ENCODE peak calls at places on chromosomes 13 and 19, in nine cellular contexts. One of them, this sample, is unnamed.

GRCh38 chr19:19403373-19403901 is 2.0 kb upstream of the GATAD2A start:
- DNase-seq in HS-5: no peak
- DNase-seq in neuronal stem cell: no peak
- DNase-seq in activated CD4-positive, alpha-beta T cell treated with anti-CD3 and anti-CD28 coated beads, Interleukin-2, amount 50 U/mL, for 48 hours: no peak
- DNase-seq in stimulated activated CD8-positive, alpha-beta memory T cell treated with anti-CD3 and anti-CD28 coated beads, Interleukin-4, amount 100 ng/mL, for 24 hours: no peak
- DNase-seq in uterus: no peak
- DNase-seq in EL: peak
- DNase-seq in GM12892: no peak
- DNase-seq in breast epithelium: no peak
- DNase-seq in this sample: peak

GRCh38 chr13:84413016-84413415 is 530.7 kb upstream of the SLITRK1 start:
- DNase-seq in HS-5: no peak
- DNase-seq in neuronal stem cell: no peak
- DNase-seq in activated CD4-positive, alpha-beta T cell treated with anti-CD3 and anti-CD28 coated beads, Interleukin-2, amount 50 U/mL, for 48 hours: no peak
- DNase-seq in stimulated activated CD8-positive, alpha-beta memory T cell treated with anti-CD3 and anti-CD28 coated beads, Interleukin-4, amount 100 ng/mL, for 24 hours: no peak
- DNase-seq in uterus: no peak
- DNase-seq in EL: peak
- DNase-seq in GM12892: no peak
- DNase-seq in breast epithelium: no peak
- DNase-seq in this sample: no peak

GRCh38 chr19:14614099-14614412 is 31.2 kb downstream of the CLEC17A start:
- DNase-seq in HS-5: no peak
- DNase-seq in neuronal stem cell: no peak
- DNase-seq in activated CD4-positive, alpha-beta T cell treated with anti-CD3 and anti-CD28 coated beads, Interleukin-2, amount 50 U/mL, for 48 hours: no peak
- DNase-seq in stimulated activated CD8-positive, alpha-beta memory T cell treated with anti-CD3 and anti-CD28 coated beads, Interleukin-4, amount 100 ng/mL, for 24 hours: no peak
- DNase-seq in uterus: no peak
- DNase-seq in EL: no peak
- DNase-seq in GM12892: no peak
- DNase-seq in breast epithelium: no peak
- DNase-seq in this sample: no peak

GRCh38 chr19:30557212-30557611 is 185.0 kb downstream of the ZNF536 start:
- DNase-seq in HS-5: no peak
- DNase-seq in neuronal stem cell: no peak
- DNase-seq in activated CD4-positive, alpha-beta T cell treated with anti-CD3 and anti-CD28 coated beads, Interleukin-2, amount 50 U/mL, for 48 hours: no peak
- DNase-seq in stimulated activated CD8-positive, alpha-beta memory T cell treated with anti-CD3 and anti-CD28 coated beads, Interleukin-4, amount 100 ng/mL, for 24 hours: no peak
- DNase-seq in uterus: no peak
- DNase-seq in EL: no peak
- DNase-seq in GM12892: no peak
- DNase-seq in breast epithelium: no peak
- DNase-seq in this sample: no peak

GRCh38 chr19:53977991-53978731 is 13.3 kb upstream of the CACNG6 start:
- DNase-seq in HS-5: peak
- DNase-seq in neuronal stem cell: peak
- DNase-seq in activated CD4-positive, alpha-beta T cell treated with anti-CD3 and anti-CD28 coated beads, Interleukin-2, amount 50 U/mL, for 48 hours: no peak
- DNase-seq in stimulated activated CD8-positive, alpha-beta memory T cell treated with anti-CD3 and anti-CD28 coated beads, Interleukin-4, amount 100 ng/mL, for 24 hours: no peak
- DNase-seq in uterus: peak
- DNase-seq in EL: peak
- DNase-seq in GM12892: no peak
- DNase-seq in breast epithelium: no peak
- DNase-seq in this sample: no peak

GRCh38 chr13:108200781-108201398 is 14.4 kb downstream of the LIG4 start:
- DNase-seq in HS-5: no peak
- DNase-seq in neuronal stem cell: no peak
- DNase-seq in activated CD4-positive, alpha-beta T cell treated with anti-CD3 and anti-CD28 coated beads, Interleukin-2, amount 50 U/mL, for 48 hours: no peak
- DNase-seq in stimulated activated CD8-positive, alpha-beta memory T cell treated with anti-CD3 and anti-CD28 coated beads, Interleukin-4, amount 100 ng/mL, for 24 hours: no peak
- DNase-seq in uterus: no peak
- DNase-seq in EL: peak
- DNase-seq in GM12892: no peak
- DNase-seq in breast epithelium: no peak
- DNase-seq in this sample: no peak

GRCh38 chr13:31749929-31750328 is 10.6 kb downstream of the RXFP2 start:
- DNase-seq in HS-5: no peak
- DNase-seq in neuronal stem cell: no peak
- DNase-seq in activated CD4-positive, alpha-beta T cell treated with anti-CD3 and anti-CD28 coated beads, Interleukin-2, amount 50 U/mL, for 48 hours: no peak
- DNase-seq in stimulated activated CD8-positive, alpha-beta memory T cell treated with anti-CD3 and anti-CD28 coated beads, Interleukin-4, amount 100 ng/mL, for 24 hours: no peak
- DNase-seq in uterus: no peak
- DNase-seq in EL: peak
- DNase-seq in GM12892: no peak
- DNase-seq in breast epithelium: no peak
- DNase-seq in this sample: no peak

GRCh38 chr13:107119989-107120881 is 552.3 kb upstream of the ARGLU1 start:
- DNase-seq in HS-5: no peak
- DNase-seq in neuronal stem cell: no peak
- DNase-seq in activated CD4-positive, alpha-beta T cell treated with anti-CD3 and anti-CD28 coated beads, Interleukin-2, amount 50 U/mL, for 48 hours: no peak
- DNase-seq in stimulated activated CD8-positive, alpha-beta memory T cell treated with anti-CD3 and anti-CD28 coated beads, Interleukin-4, amount 100 ng/mL, for 24 hours: no peak
- DNase-seq in uterus: no peak
- DNase-seq in EL: no peak
- DNase-seq in GM12892: no peak
- DNase-seq in breast epithelium: no peak
- DNase-seq in this sample: no peak

GRCh38 chr19:17370026-17370587 is 7.0 kb downstream of the PLVAP start:
- DNase-seq in HS-5: no peak
- DNase-seq in neuronal stem cell: no peak
- DNase-seq in activated CD4-positive, alpha-beta T cell treated with anti-CD3 and anti-CD28 coated beads, Interleukin-2, amount 50 U/mL, for 48 hours: no peak
- DNase-seq in stimulated activated CD8-positive, alpha-beta memory T cell treated with anti-CD3 and anti-CD28 coated beads, Interleukin-4, amount 100 ng/mL, for 24 hours: no peak
- DNase-seq in uterus: no peak
- DNase-seq in EL: no peak
- DNase-seq in GM12892: no peak
- DNase-seq in breast epithelium: no peak
- DNase-seq in this sample: no peak

GRCh38 chr13:97334690-97335089 is 99.3 kb upstream of the RAP2A start:
- DNase-seq in HS-5: no peak
- DNase-seq in neuronal stem cell: no peak
- DNase-seq in activated CD4-positive, alpha-beta T cell treated with anti-CD3 and anti-CD28 coated beads, Interleukin-2, amount 50 U/mL, for 48 hours: no peak
- DNase-seq in stimulated activated CD8-positive, alpha-beta memory T cell treated with anti-CD3 and anti-CD28 coated beads, Interleukin-4, amount 100 ng/mL, for 24 hours: no peak
- DNase-seq in uterus: no peak
- DNase-seq in EL: no peak
- DNase-seq in GM12892: no peak
- DNase-seq in breast epithelium: no peak
- DNase-seq in this sample: no peak

GRCh38 chr19:18349524-18350128 is 9.2 kb downstream of the PGPEP1 start:
- DNase-seq in HS-5: no peak
- DNase-seq in neuronal stem cell: no peak
- DNase-seq in activated CD4-positive, alpha-beta T cell treated with anti-CD3 and anti-CD28 coated beads, Interleukin-2, amount 50 U/mL, for 48 hours: peak
- DNase-seq in stimulated activated CD8-positive, alpha-beta memory T cell treated with anti-CD3 and anti-CD28 coated beads, Interleukin-4, amount 100 ng/mL, for 24 hours: peak
- DNase-seq in uterus: peak
- DNase-seq in EL: peak
- DNase-seq in GM12892: no peak
- DNase-seq in breast epithelium: no peak
- DNase-seq in this sample: peak

GRCh38 chr13:21435710-21436151 is 23.4 kb downstream of the ZDHHC20 start:
- DNase-seq in HS-5: no peak
- DNase-seq in neuronal stem cell: no peak
- DNase-seq in activated CD4-positive, alpha-beta T cell treated with anti-CD3 and anti-CD28 coated beads, Interleukin-2, amount 50 U/mL, for 48 hours: peak
- DNase-seq in stimulated activated CD8-positive, alpha-beta memory T cell treated with anti-CD3 and anti-CD28 coated beads, Interleukin-4, amount 100 ng/mL, for 24 hours: peak
- DNase-seq in uterus: peak
- DNase-seq in EL: peak
- DNase-seq in GM12892: peak
- DNase-seq in breast epithelium: no peak
- DNase-seq in this sample: peak

GRCh38 chr19:45601524-45602522 is at the start of gene GPR4:
- DNase-seq in HS-5: no peak
- DNase-seq in neuronal stem cell: no peak
- DNase-seq in activated CD4-positive, alpha-beta T cell treated with anti-CD3 and anti-CD28 coated beads, Interleukin-2, amount 50 U/mL, for 48 hours: no peak
- DNase-seq in stimulated activated CD8-positive, alpha-beta memory T cell treated with anti-CD3 and anti-CD28 coated beads, Interleukin-4, amount 100 ng/mL, for 24 hours: no peak
- DNase-seq in uterus: no peak
- DNase-seq in EL: peak
- DNase-seq in GM12892: no peak
- DNase-seq in breast epithelium: no peak
- DNase-seq in this sample: peak

GRCh38 chr19:45947926-45948325 is 25.7 kb downstream of the NOVA2 start:
- DNase-seq in HS-5: peak
- DNase-seq in neuronal stem cell: no peak
- DNase-seq in activated CD4-positive, alpha-beta T cell treated with anti-CD3 and anti-CD28 coated beads, Interleukin-2, amount 50 U/mL, for 48 hours: no peak
- DNase-seq in stimulated activated CD8-positive, alpha-beta memory T cell treated with anti-CD3 and anti-CD28 coated beads, Interleukin-4, amount 100 ng/mL, for 24 hours: no peak
- DNase-seq in uterus: no peak
- DNase-seq in EL: peak
- DNase-seq in GM12892: no peak
- DNase-seq in breast epithelium: no peak
- DNase-seq in this sample: no peak

GRCh38 chr13:74662895-74663294 is 528.7 kb upstream of the KLF12 start:
- DNase-seq in HS-5: no peak
- DNase-seq in neuronal stem cell: no peak
- DNase-seq in activated CD4-positive, alpha-beta T cell treated with anti-CD3 and anti-CD28 coated beads, Interleukin-2, amount 50 U/mL, for 48 hours: no peak
- DNase-seq in stimulated activated CD8-positive, alpha-beta memory T cell treated with anti-CD3 and anti-CD28 coated beads, Interleukin-4, amount 100 ng/mL, for 24 hours: no peak
- DNase-seq in uterus: no peak
- DNase-seq in EL: no peak
- DNase-seq in GM12892: no peak
- DNase-seq in breast epithelium: no peak
- DNase-seq in this sample: no peak

GRCh38 chr19:55251296-55252081 is 7.3 kb downstream of the PPP6R1 start:
- DNase-seq in HS-5: no peak
- DNase-seq in neuronal stem cell: no peak
- DNase-seq in activated CD4-positive, alpha-beta T cell treated with anti-CD3 and anti-CD28 coated beads, Interleukin-2, amount 50 U/mL, for 48 hours: peak
- DNase-seq in stimulated activated CD8-positive, alpha-beta memory T cell treated with anti-CD3 and anti-CD28 coated beads, Interleukin-4, amount 100 ng/mL, for 24 hours: no peak
- DNase-seq in uterus: no peak
- DNase-seq in EL: peak
- DNase-seq in GM12892: no peak
- DNase-seq in breast epithelium: no peak
- DNase-seq in this sample: no peak

GRCh38 chr13:112443191-112444000 is 67.2 kb downstream of the SPACA7 start:
- DNase-seq in HS-5: no peak
- DNase-seq in neuronal stem cell: peak
- DNase-seq in activated CD4-positive, alpha-beta T cell treated with anti-CD3 and anti-CD28 coated beads, Interleukin-2, amount 50 U/mL, for 48 hours: peak
- DNase-seq in stimulated activated CD8-positive, alpha-beta memory T cell treated with anti-CD3 and anti-CD28 coated beads, Interleukin-4, amount 100 ng/mL, for 24 hours: no peak
- DNase-seq in uterus: no peak
- DNase-seq in EL: no peak
- DNase-seq in GM12892: peak
- DNase-seq in breast epithelium: no peak
- DNase-seq in this sample: peak

GRCh38 chr19:6267552-6268381 is 12.0 kb downstream of the MLLT1 start:
- DNase-seq in HS-5: no peak
- DNase-seq in neuronal stem cell: no peak
- DNase-seq in activated CD4-positive, alpha-beta T cell treated with anti-CD3 and anti-CD28 coated beads, Interleukin-2, amount 50 U/mL, for 48 hours: no peak
- DNase-seq in stimulated activated CD8-positive, alpha-beta memory T cell treated with anti-CD3 and anti-CD28 coated beads, Interleukin-4, amount 100 ng/mL, for 24 hours: no peak
- DNase-seq in uterus: no peak
- DNase-seq in EL: no peak
- DNase-seq in GM12892: no peak
- DNase-seq in breast epithelium: no peak
- DNase-seq in this sample: no peak

GRCh38 chr13:89401209-89401810 is 1730.1 kb downstream of the SLITRK5 start:
- DNase-seq in HS-5: peak
- DNase-seq in neuronal stem cell: no peak
- DNase-seq in activated CD4-positive, alpha-beta T cell treated with anti-CD3 and anti-CD28 coated beads, Interleukin-2, amount 50 U/mL, for 48 hours: no peak
- DNase-seq in stimulated activated CD8-positive, alpha-beta memory T cell treated with anti-CD3 and anti-CD28 coated beads, Interleukin-4, amount 100 ng/mL, for 24 hours: no peak
- DNase-seq in uterus: no peak
- DNase-seq in EL: no peak
- DNase-seq in GM12892: no peak
- DNase-seq in breast epithelium: no peak
- DNase-seq in this sample: peak

GRCh38 chr19:33826521-33826920 is 29.9 kb downstream of the KCTD15 start:
- DNase-seq in HS-5: no peak
- DNase-seq in neuronal stem cell: no peak
- DNase-seq in activated CD4-positive, alpha-beta T cell treated with anti-CD3 and anti-CD28 coated beads, Interleukin-2, amount 50 U/mL, for 48 hours: no peak
- DNase-seq in stimulated activated CD8-positive, alpha-beta memory T cell treated with anti-CD3 and anti-CD28 coated beads, Interleukin-4, amount 100 ng/mL, for 24 hours: no peak
- DNase-seq in uterus: no peak
- DNase-seq in EL: no peak
- DNase-seq in GM12892: no peak
- DNase-seq in breast epithelium: no peak
- DNase-seq in this sample: no peak

GRCh38 chr13:32164622-32165268 is 133.2 kb downstream of the FRY start:
- DNase-seq in HS-5: no peak
- DNase-seq in neuronal stem cell: peak
- DNase-seq in activated CD4-positive, alpha-beta T cell treated with anti-CD3 and anti-CD28 coated beads, Interleukin-2, amount 50 U/mL, for 48 hours: peak
- DNase-seq in stimulated activated CD8-positive, alpha-beta memory T cell treated with anti-CD3 and anti-CD28 coated beads, Interleukin-4, amount 100 ng/mL, for 24 hours: no peak
- DNase-seq in uterus: no peak
- DNase-seq in EL: peak
- DNase-seq in GM12892: no peak
- DNase-seq in breast epithelium: no peak
- DNase-seq in this sample: peak

GRCh38 chr19:1243768-1244692 is 2.5 kb downstream of the ATP5F1D start:
- DNase-seq in HS-5: no peak
- DNase-seq in neuronal stem cell: no peak
- DNase-seq in activated CD4-positive, alpha-beta T cell treated with anti-CD3 and anti-CD28 coated beads, Interleukin-2, amount 50 U/mL, for 48 hours: peak
- DNase-seq in stimulated activated CD8-positive, alpha-beta memory T cell treated with anti-CD3 and anti-CD28 coated beads, Interleukin-4, amount 100 ng/mL, for 24 hours: peak
- DNase-seq in uterus: peak
- DNase-seq in EL: peak
- DNase-seq in GM12892: peak
- DNase-seq in breast epithelium: peak
- DNase-seq in this sample: peak

GRCh38 chr13:72726721-72727416 is 560 bp downstream of the MZT1 start:
- DNase-seq in HS-5: no peak
- DNase-seq in neuronal stem cell: peak
- DNase-seq in activated CD4-positive, alpha-beta T cell treated with anti-CD3 and anti-CD28 coated beads, Interleukin-2, amount 50 U/mL, for 48 hours: peak
- DNase-seq in stimulated activated CD8-positive, alpha-beta memory T cell treated with anti-CD3 and anti-CD28 coated beads, Interleukin-4, amount 100 ng/mL, for 24 hours: peak
- DNase-seq in uterus: no peak
- DNase-seq in EL: peak
- DNase-seq in GM12892: peak
- DNase-seq in breast epithelium: no peak
- DNase-seq in this sample: peak

GRCh38 chr13:22945321-22946226 is 235.2 kb upstream of the SGCG start:
- DNase-seq in HS-5: no peak
- DNase-seq in neuronal stem cell: no peak
- DNase-seq in activated CD4-positive, alpha-beta T cell treated with anti-CD3 and anti-CD28 coated beads, Interleukin-2, amount 50 U/mL, for 48 hours: no peak
- DNase-seq in stimulated activated CD8-positive, alpha-beta memory T cell treated with anti-CD3 and anti-CD28 coated beads, Interleukin-4, amount 100 ng/mL, for 24 hours: no peak
- DNase-seq in uterus: no peak
- DNase-seq in EL: no peak
- DNase-seq in GM12892: no peak
- DNase-seq in breast epithelium: no peak
- DNase-seq in this sample: no peak

GRCh38 chr19:11247391-11247790 is 8.0 kb downstream of the ANGPTL8 start:
- DNase-seq in HS-5: no peak
- DNase-seq in neuronal stem cell: no peak
- DNase-seq in activated CD4-positive, alpha-beta T cell treated with anti-CD3 and anti-CD28 coated beads, Interleukin-2, amount 50 U/mL, for 48 hours: no peak
- DNase-seq in stimulated activated CD8-positive, alpha-beta memory T cell treated with anti-CD3 and anti-CD28 coated beads, Interleukin-4, amount 100 ng/mL, for 24 hours: no peak
- DNase-seq in uterus: peak
- DNase-seq in EL: no peak
- DNase-seq in GM12892: no peak
- DNase-seq in breast epithelium: no peak
- DNase-seq in this sample: no peak

GRCh38 chr13:111398196-111398595 is 77.8 kb downstream of the TEX29 start:
- DNase-seq in HS-5: no peak
- DNase-seq in neuronal stem cell: no peak
- DNase-seq in activated CD4-positive, alpha-beta T cell treated with anti-CD3 and anti-CD28 coated beads, Interleukin-2, amount 50 U/mL, for 48 hours: no peak
- DNase-seq in stimulated activated CD8-positive, alpha-beta memory T cell treated with anti-CD3 and anti-CD28 coated beads, Interleukin-4, amount 100 ng/mL, for 24 hours: no peak
- DNase-seq in uterus: no peak
- DNase-seq in EL: no peak
- DNase-seq in GM12892: no peak
- DNase-seq in breast epithelium: peak
- DNase-seq in this sample: no peak

GRCh38 chr13:74715718-74716117 is 581.5 kb upstream of the KLF12 start:
- DNase-seq in HS-5: peak
- DNase-seq in neuronal stem cell: no peak
- DNase-seq in activated CD4-positive, alpha-beta T cell treated with anti-CD3 and anti-CD28 coated beads, Interleukin-2, amount 50 U/mL, for 48 hours: no peak
- DNase-seq in stimulated activated CD8-positive, alpha-beta memory T cell treated with anti-CD3 and anti-CD28 coated beads, Interleukin-4, amount 100 ng/mL, for 24 hours: no peak
- DNase-seq in uterus: no peak
- DNase-seq in EL: peak
- DNase-seq in GM12892: no peak
- DNase-seq in breast epithelium: no peak
- DNase-seq in this sample: no peak

GRCh38 chr19:39996218-39996810 is 546 bp upstream of the ZNF546 start:
- DNase-seq in HS-5: no peak
- DNase-seq in neuronal stem cell: no peak
- DNase-seq in activated CD4-positive, alpha-beta T cell treated with anti-CD3 and anti-CD28 coated beads, Interleukin-2, amount 50 U/mL, for 48 hours: no peak
- DNase-seq in stimulated activated CD8-positive, alpha-beta memory T cell treated with anti-CD3 and anti-CD28 coated beads, Interleukin-4, amount 100 ng/mL, for 24 hours: no peak
- DNase-seq in uterus: no peak
- DNase-seq in EL: peak
- DNase-seq in GM12892: no peak
- DNase-seq in breast epithelium: no peak
- DNase-seq in this sample: peak

GRCh38 chr19:1015782-1016646 is 4.9 kb downstream of the TMEM259 start:
- DNase-seq in HS-5: no peak
- DNase-seq in neuronal stem cell: no peak
- DNase-seq in activated CD4-positive, alpha-beta T cell treated with anti-CD3 and anti-CD28 coated beads, Interleukin-2, amount 50 U/mL, for 48 hours: no peak
- DNase-seq in stimulated activated CD8-positive, alpha-beta memory T cell treated with anti-CD3 and anti-CD28 coated beads, Interleukin-4, amount 100 ng/mL, for 24 hours: no peak
- DNase-seq in uterus: no peak
- DNase-seq in EL: no peak
- DNase-seq in GM12892: no peak
- DNase-seq in breast epithelium: no peak
- DNase-seq in this sample: no peak

GRCh38 chr13:33997574-33997973 is 179.6 kb downstream of the RFC3 start:
- DNase-seq in HS-5: no peak
- DNase-seq in neuronal stem cell: no peak
- DNase-seq in activated CD4-positive, alpha-beta T cell treated with anti-CD3 and anti-CD28 coated beads, Interleukin-2, amount 50 U/mL, for 48 hours: no peak
- DNase-seq in stimulated activated CD8-positive, alpha-beta memory T cell treated with anti-CD3 and anti-CD28 coated beads, Interleukin-4, amount 100 ng/mL, for 24 hours: no peak
- DNase-seq in uterus: no peak
- DNase-seq in EL: no peak
- DNase-seq in GM12892: no peak
- DNase-seq in breast epithelium: no peak
- DNase-seq in this sample: no peak

GRCh38 chr13:99206226-99206625 is 5.6 kb downstream of the UBAC2 start:
- DNase-seq in HS-5: no peak
- DNase-seq in neuronal stem cell: no peak
- DNase-seq in activated CD4-positive, alpha-beta T cell treated with anti-CD3 and anti-CD28 coated beads, Interleukin-2, amount 50 U/mL, for 48 hours: no peak
- DNase-seq in stimulated activated CD8-positive, alpha-beta memory T cell treated with anti-CD3 and anti-CD28 coated beads, Interleukin-4, amount 100 ng/mL, for 24 hours: no peak
- DNase-seq in uterus: no peak
- DNase-seq in EL: no peak
- DNase-seq in GM12892: no peak
- DNase-seq in breast epithelium: no peak
- DNase-seq in this sample: no peak

This sample was measured in erythroblast.